ENCODE peak calls at places on chromosomes 13 and 19, in five cellular contexts. F is astrocyte of the cerebellum, G is tibial nerve, H is IMR-90, P is choroid plexus epithelial cell. N is an unnamed sample.

GRCh38 chr19:860481-861098 is 1.1 kb downstream of the CFD start:
- DNase-seq in F (no peak), G (peak), H (peak), P (peak), N (peak)

GRCh38 chr13:50352720-50353491 is 337.7 kb downstream of the KCNRG start:
- DNase-seq in F (no peak), G (no peak), H (no peak), P (no peak), N (no peak)

GRCh38 chr19:39870171-39870971 is 24.2 kb upstream of the FBL start:
- DNase-seq in F (no peak), G (no peak), H (no peak), P (no peak), N (no peak)

GRCh38 chr13:30306762-30307193 is 573 bp downstream of the KATNAL1 start:
- DNase-seq in F (peak), G (peak), H (peak), P (peak), N (peak)

GRCh38 chr19:17095141-17095919 is 19.8 kb downstream of the MYO9B start:
- DNase-seq in F (no peak), G (no peak), H (peak), P (peak), N (no peak)

GRCh38 chr13:106753241-106753640 is 185.3 kb upstream of the ARGLU1 start:
- DNase-seq in F (no peak), G (no peak), H (no peak), P (no peak), N (no peak)

GRCh38 chr13:105196052-105196451 is 1339.4 kb downstream of the EFNB2 start:
- DNase-seq in F (peak), G (no peak), H (peak), P (peak), N (no peak)

GRCh38 chr13:107461751-107462150 is 753.6 kb downstream of the LIG4 start:
- DNase-seq in F (peak), G (no peak), H (peak), P (peak), N (no peak)

GRCh38 chr13:43936630-43937029 is 56.9 kb downstream of the LACC1 start:
- DNase-seq in F (no peak), G (no peak), H (no peak), P (no peak), N (no peak)

GRCh38 chr19:22616659-22617058 is 17.5 kb upstream of the ZNF492 start:
- DNase-seq in F (no peak), G (no peak), H (no peak), P (no peak), N (no peak)

GRCh38 chr19:35911790-35912189 is 3.7 kb upstream of the TYROBP start:
- DNase-seq in F (no peak), G (no peak), H (peak), P (no peak), N (no peak)

GRCh38 chr19:12581100-12581499 is 29.5 kb downstream of the ZNF490 start:
- DNase-seq in F (no peak), G (no peak), H (no peak), P (no peak), N (no peak)

GRCh38 chr19:980133-980998 is 3.8 kb upstream of the WDR18 start:
- DNase-seq in F (no peak), G (no peak), H (no peak), P (peak), N (no peak)

GRCh38 chr13:41311607-41312500 is 787 bp downstream of the NAA16 start:
- DNase-seq in F (no peak), G (peak), H (peak), P (peak), N (no peak)

GRCh38 chr19:29666634-29667389 is 1.6 kb downstream of the PLEKHF1 start:
- DNase-seq in F (peak), G (peak), H (peak), P (peak), N (no peak)

GRCh38 chr19:633786-634639 is 676 bp upstream of the POLRMT start:
- DNase-seq in F (no peak), G (no peak), H (peak), P (no peak), N (no peak)

GRCh38 chr13:39870197-39870746 is 214.8 kb downstream of the COG6 start:
- DNase-seq in F (no peak), G (no peak), H (no peak), P (no peak), N (no peak)

DNA sequence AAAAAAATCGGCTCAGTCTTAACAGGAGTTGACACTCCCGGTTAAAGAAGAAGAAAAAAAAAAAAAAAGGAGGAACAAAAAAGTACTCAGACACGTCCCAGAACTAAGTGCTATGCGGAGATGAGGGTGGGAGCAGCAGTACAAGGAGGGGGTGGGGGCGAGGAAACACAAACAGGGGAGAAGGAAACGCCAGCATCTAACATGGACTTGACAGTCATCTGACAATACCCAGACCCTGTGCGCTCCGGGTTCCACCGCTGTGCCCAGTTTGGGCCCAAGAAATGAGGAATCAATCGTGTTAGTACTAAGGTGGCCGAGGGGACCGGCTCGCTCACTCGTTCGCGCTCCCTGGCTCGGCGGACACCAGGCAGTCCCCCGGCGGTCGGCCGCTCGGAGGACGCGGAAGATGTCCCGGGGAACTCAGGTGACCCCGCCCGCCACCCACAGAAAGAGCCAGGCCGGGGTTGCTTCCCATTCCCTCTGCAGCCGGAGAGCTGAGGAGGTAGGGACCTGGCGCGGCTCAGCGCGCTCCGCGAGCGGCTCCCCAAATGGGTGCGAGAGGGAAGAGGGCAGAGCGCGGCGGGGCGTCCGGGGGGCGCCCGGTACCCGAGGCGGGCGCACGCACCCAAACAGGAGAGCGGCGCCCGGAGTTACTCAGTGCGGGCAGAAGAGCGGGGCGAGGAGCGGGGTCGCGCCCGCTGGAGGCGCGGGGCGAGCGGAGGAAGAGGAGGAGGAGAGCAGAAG is 648 bp downstream of the TSHZ3 start:
- DNase-seq in F (no peak), G (peak), H (no peak), P (peak), N (peak)
- H3K4me3 ChIP-seq in F (peak), G (peak), H (peak), P (peak), N (peak)

DNA sequence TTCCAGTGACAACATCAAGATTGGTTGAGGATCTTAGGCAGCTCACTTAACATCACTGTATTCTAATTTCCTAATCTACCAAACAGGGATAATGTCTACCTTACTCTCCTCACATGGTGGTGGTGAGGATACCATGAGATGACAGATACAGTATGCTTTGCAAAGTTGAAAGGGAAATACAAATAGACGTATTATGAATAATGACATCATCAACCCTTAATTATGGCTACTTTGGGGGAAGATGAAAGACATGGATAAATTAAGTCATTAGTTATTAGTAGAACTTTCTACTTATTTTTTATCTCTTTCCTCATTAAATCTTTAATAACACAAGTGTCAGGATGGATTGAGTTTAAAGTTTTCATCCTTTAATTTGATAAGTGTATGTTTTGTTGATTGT is 532.5 kb downstream of the KLF12 start:
- DNase-seq in F (no peak), G (no peak), H (no peak), P (no peak), N (no peak)
- H3K4me3 ChIP-seq in F (no peak), G (no peak), H (no peak), P (no peak), N (no peak)

GRCh38 chr13:103062079-103062478 is 4.1 kb downstream of the SLC10A2 start:
- DNase-seq in F (no peak), G (no peak), H (no peak), P (no peak), N (no peak)

GRCh38 chr13:103066079-103066880 is at the start of gene SLC10A2:
- DNase-seq in F (no peak), G (no peak), H (no peak), P (no peak), N (no peak)

GRCh38 chr13:103067751-103068563 is 1.7 kb upstream of the SLC10A2 start:
- DNase-seq in F (no peak), G (no peak), H (no peak), P (no peak), N (no peak)

GRCh38 chr13:103066991-103067390 is 774 bp upstream of the SLC10A2 start:
- DNase-seq in F (no peak), G (no peak), H (no peak), P (no peak), N (no peak)

GRCh38 chr13:103063376-103063775 is 2.8 kb downstream of the SLC10A2 start:
- DNase-seq in F (no peak), G (no peak), H (no peak), P (no peak), N (no peak)
- H3K4me3 ChIP-seq in F (no peak), G (no peak), H (no peak), P (no peak), N (no peak)

GRCh38 chr19:23718802-23719201 is 31.8 kb upstream of the ZNF675 start:
- DNase-seq in F (no peak), G (no peak), H (no peak), P (no peak), N (no peak)
- H3K4me3 ChIP-seq in F (no peak), G (no peak), H (no peak), P (no peak), N (no peak)

GRCh38 chr13:46553521-46553885 is 533 bp downstream of the LRCH1 start:
- DNase-seq in F (no peak), G (peak), H (no peak), P (no peak), N (peak)

GRCh38 chr13:46552888-46553520 is at the start of gene LRCH1:
- DNase-seq in F (peak), G (peak), H (peak), P (peak), N (peak)

GRCh38 chr13:46552302-46552680 is 679 bp upstream of the LRCH1 start:
- DNase-seq in F (no peak), G (no peak), H (no peak), P (no peak), N (no peak)

GRCh38 chr13:46550822-46551221 is 2.1 kb upstream of the LRCH1 start:
- DNase-seq in F (no peak), G (no peak), H (no peak), P (no peak), N (no peak)

DNA sequence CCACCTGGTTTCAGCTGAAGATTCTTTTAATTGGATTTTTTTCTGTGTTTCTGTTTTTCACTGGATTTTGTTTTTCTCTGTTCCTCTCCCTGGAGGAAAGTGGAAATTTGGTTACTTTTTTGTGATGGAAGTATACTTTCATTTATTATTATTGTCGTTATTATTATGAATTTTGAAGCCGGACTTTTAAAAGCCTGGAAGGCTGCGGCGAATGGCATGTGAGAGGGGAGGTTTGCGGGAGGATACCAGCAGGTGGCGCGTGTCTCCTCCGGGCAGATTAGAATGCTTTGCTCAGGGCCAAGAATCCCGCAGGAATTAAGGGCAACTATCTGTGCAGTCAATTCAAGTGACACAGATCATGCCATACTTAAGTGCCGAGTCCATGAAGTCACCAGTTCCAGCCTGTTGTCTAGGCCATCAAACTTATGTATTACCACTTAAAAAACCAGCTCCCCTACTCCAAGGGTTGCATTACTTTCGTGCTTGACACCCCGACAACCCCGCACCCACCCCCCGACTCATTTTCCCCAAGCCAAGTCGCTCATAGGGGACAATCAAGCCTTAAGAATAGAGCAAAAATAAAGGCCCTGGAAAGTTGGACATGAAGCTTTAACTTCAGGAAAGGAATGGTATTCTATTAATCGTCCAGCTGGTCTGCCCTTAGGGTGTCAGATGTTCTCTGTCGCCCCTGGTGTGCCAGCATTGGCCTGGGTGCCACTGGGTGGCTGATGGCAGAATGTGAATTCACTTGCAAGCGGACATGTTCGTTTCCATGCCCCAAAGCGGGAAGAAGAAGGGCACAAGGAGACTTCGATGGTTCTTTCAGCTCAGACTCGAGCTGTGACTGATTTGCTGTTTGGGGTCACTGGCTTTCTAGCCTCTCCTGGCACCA is 1.3 kb upstream of the LRCH1 start:
- DNase-seq in F (no peak), G (peak), H (peak), P (peak), N (peak)
- H3K4me3 ChIP-seq in F (peak), G (peak), H (no peak), P (peak), N (no peak)

GRCh38 chr19:46723471-46723870 is 6.6 kb upstream of the PRKD2 start:
- DNase-seq in F (no peak), G (no peak), H (no peak), P (no peak), N (no peak)

GRCh38 chr19:46724468-46724867 is 7.6 kb upstream of the PRKD2 start:
- DNase-seq in F (no peak), G (no peak), H (no peak), P (no peak), N (no peak)

GRCh38 chr19:46722421-46723022 is 5.6 kb upstream of the PRKD2 start:
- DNase-seq in F (no peak), G (no peak), H (no peak), P (no peak), N (no peak)

GRCh38 chr19:46722004-46722380 is 5.1 kb upstream of the PRKD2 start:
- DNase-seq in F (no peak), G (no peak), H (no peak), P (no peak), N (no peak)

GRCh38 chr19:46723023-46723461 is 6.1 kb upstream of the PRKD2 start:
- DNase-seq in F (no peak), G (no peak), H (no peak), P (no peak), N (no peak)
- H3K4me3 ChIP-seq in F (no peak), G (no peak), H (no peak), P (no peak), N (no peak)

GRCh38 chr13:92196566-92197256 is 798.3 kb downstream of the GPC5 start:
- DNase-seq in F (no peak), G (no peak), H (peak), P (peak), N (no peak)
- H3K4me3 ChIP-seq in F (no peak), G (no peak), H (peak), P (peak), N (no peak)